ENCODE peak calls at places on chromosomes 7 and 10, in seven cellular contexts. X, G, Z, J, E, N and I are unnamed samples.

GRCh38 chr7:20846791-20847190 is 60.1 kb upstream of the SP8 start:
- DNase-seq in X (no peak), G (no peak), Z (no peak), J (no peak), E (no peak), N (no peak), I (no peak)

GRCh38 chr10:131573256-131574215 is 262.0 kb upstream of the TCERG1L start:
- DNase-seq in X (no peak), G (no peak), Z (no peak), J (no peak), E (no peak), N (no peak), I (no peak)

GRCh38 chr7:128763541-128763940 is 12.1 kb downstream of the OPN1SW start:
- DNase-seq in X (no peak), G (peak), Z (no peak), J (no peak), E (no peak), N (no peak), I (no peak)

GRCh38 chr7:156121956-156122355 is 309.7 kb upstream of the SHH start:
- DNase-seq in X (no peak), G (no peak), Z (no peak), J (no peak), E (no peak), N (no peak), I (no peak)

GRCh38 chr10:48224979-48225560 is 49.4 kb downstream of the FRMPD2 start:
- DNase-seq in X (no peak), G (peak), Z (no peak), J (no peak), E (no peak), N (no peak), I (no peak)

GRCh38 chr7:88095-88926 is 104.1 kb upstream of the FAM20C start:
- DNase-seq in X (no peak), G (no peak), Z (no peak), J (no peak), E (peak), N (no peak), I (no peak)

GRCh38 chr7:47392241-47392759 is 189.6 kb downstream of the TNS3 start:
- DNase-seq in X (no peak), G (peak), Z (peak), J (no peak), E (no peak), N (peak), I (no peak)

GRCh38 chr7:70583965-70584883 is 547.7 kb upstream of the GALNT17 start:
- DNase-seq in X (no peak), G (no peak), Z (no peak), J (no peak), E (no peak), N (no peak), I (no peak)

GRCh38 chr7:149871576-149871975 is 2.2 kb upstream of the ATP6V0E2 start:
- DNase-seq in X (no peak), G (no peak), Z (no peak), J (no peak), E (no peak), N (no peak), I (no peak)

GRCh38 chr7:1431226-1431625 is 28.0 kb downstream of the MICALL2 start:
- DNase-seq in X (no peak), G (no peak), Z (no peak), J (no peak), E (no peak), N (no peak), I (no peak)

GRCh38 chr10:60343254-60343653 is 46.4 kb downstream of the ANK3 start:
- DNase-seq in X (no peak), G (no peak), Z (no peak), J (no peak), E (no peak), N (no peak), I (no peak)

GRCh38 chr7:17941171-17941490 is 837 bp upstream of the SNX13 start:
- DNase-seq in X (peak), G (no peak), Z (no peak), J (peak), E (no peak), N (no peak), I (no peak)

GRCh38 chr7:17939670-17940301 is 508 bp downstream of the SNX13 start:
- DNase-seq in X (peak), G (peak), Z (no peak), J (peak), E (peak), N (no peak), I (peak)

GRCh38 chr7:17942231-17942630 is 1.9 kb upstream of the SNX13 start:
- DNase-seq in X (no peak), G (no peak), Z (no peak), J (no peak), E (no peak), N (no peak), I (no peak)

GRCh38 chr7:17939111-17939669 is 1.1 kb downstream of the SNX13 start:
- DNase-seq in X (peak), G (peak), Z (no peak), J (peak), E (no peak), N (no peak), I (no peak)

GRCh38 chr7:17940302-17941170 is at the start of gene SNX13:
- DNase-seq in X (peak), G (peak), Z (peak), J (peak), E (peak), N (peak), I (peak)
- TF ChIP-seq CTCF in X (peak), G (peak), Z (peak), J (peak), E (no peak), N (peak), I (no peak)

DNA sequence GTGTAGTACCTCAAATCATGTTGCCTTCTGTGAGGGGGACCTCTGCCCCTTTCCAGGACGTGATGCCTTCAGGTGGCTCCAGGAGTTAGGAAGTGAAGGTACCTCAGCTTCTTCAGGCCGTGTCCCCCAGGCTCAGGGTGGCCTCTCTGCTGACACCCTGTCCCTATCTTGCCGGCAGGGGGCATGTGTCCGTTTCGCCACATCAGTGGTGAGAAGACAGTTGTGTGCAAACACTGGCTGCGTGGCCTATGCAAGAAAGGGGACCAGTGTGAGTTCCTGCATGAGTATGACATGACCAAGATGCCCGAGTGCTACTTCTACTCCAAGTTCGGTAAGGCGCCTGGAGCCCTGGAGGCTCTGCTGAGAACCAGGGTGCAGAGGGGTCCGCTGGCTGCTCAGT is 9.2 kb downstream of the CPSF4 start:
- DNase-seq in X (no peak), G (no peak), Z (no peak), J (peak), E (peak), N (no peak), I (no peak)
- TF ChIP-seq CTCF in X (peak), G (peak), Z (no peak), J (peak), E (no peak), N (no peak), I (no peak)

GRCh38 chr10:9339702-9340101 is 1285.2 kb downstream of the GATA3 start:
- DNase-seq in X (no peak), G (no peak), Z (no peak), J (no peak), E (no peak), N (no peak), I (no peak)

DNA sequence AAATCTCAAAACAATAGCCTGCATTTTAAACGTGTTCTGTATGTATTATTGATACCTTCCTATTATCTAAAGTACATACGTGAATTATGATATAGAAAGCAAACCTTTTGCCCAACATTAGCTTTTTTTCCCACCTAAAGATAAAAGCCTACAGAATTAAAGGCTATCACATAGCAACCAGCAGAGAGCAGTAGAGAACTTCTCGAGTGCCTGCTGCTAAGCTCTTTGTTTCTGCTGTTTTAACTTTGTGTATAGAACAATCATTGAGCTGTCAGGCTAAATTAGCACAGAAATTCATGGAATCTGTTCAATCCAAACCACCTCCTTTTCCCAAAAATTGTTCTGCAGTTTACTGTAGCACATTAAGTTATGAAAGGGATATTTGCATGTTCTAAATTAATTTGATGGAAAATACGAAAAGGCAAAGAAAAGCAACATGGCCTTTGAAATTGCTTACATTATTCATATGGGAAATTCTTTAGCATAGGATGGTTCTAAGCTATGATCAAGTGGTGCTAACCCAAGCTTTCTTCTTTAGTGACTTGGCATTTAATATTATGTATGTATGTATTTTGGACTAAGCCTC is 1288.5 kb downstream of the GATA3 start:
- DNase-seq in X (peak), G (peak), Z (peak), J (no peak), E (no peak), N (peak), I (no peak)
- TF ChIP-seq CTCF in X (peak), G (peak), Z (peak), J (peak), E (peak), N (peak), I (peak)

GRCh38 chr10:3085785-3086567 is 18.6 kb downstream of the PFKP start:
- DNase-seq in X (no peak), G (no peak), Z (no peak), J (no peak), E (no peak), N (no peak), I (no peak)
- TF ChIP-seq CTCF in X (no peak), G (no peak), Z (no peak), J (no peak), E (no peak), N (no peak), I (no peak)

DNA sequence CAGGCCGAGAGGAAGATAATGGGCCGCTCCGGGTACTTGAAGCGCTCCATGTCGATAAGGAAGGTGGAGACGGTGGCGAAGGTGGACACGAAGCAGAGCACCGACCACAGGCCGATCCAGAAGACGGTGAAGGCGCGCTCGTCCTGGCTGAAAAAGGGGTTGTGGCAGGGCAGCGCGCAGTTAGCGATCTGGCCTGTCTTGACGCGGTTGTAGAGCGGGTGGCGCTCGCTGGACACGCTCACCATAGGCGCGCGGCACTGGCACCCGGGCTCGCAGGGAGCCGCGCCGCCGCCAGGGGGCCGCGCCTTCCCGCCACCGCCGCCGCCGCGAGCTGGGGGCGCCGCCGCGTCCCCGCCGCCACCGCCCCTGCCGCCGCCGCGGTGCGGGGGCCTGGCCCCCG is 1.6 kb downstream of the FZD8 start:
- DNase-seq in X (peak), G (peak), Z (peak), J (peak), E (peak), N (no peak), I (peak)
- TF ChIP-seq CTCF in X (peak), G (peak), Z (peak), J (peak), E (no peak), N (peak), I (peak)

GRCh38 chr7:121101083-121101482 is 112.6 kb downstream of the CPED1 start:
- DNase-seq in X (no peak), G (no peak), Z (no peak), J (no peak), E (no peak), N (no peak), I (no peak)

GRCh38 chr7:121097577-121097976 is 109.1 kb downstream of the CPED1 start:
- DNase-seq in X (no peak), G (no peak), Z (no peak), J (no peak), E (no peak), N (no peak), I (no peak)

GRCh38 chr7:121101621-121102020 is 113.1 kb downstream of the CPED1 start:
- DNase-seq in X (no peak), G (no peak), Z (no peak), J (no peak), E (no peak), N (no peak), I (no peak)

GRCh38 chr7:121102619-121103018 is 114.1 kb downstream of the CPED1 start:
- DNase-seq in X (peak), G (no peak), Z (no peak), J (no peak), E (no peak), N (no peak), I (no peak)

DNA sequence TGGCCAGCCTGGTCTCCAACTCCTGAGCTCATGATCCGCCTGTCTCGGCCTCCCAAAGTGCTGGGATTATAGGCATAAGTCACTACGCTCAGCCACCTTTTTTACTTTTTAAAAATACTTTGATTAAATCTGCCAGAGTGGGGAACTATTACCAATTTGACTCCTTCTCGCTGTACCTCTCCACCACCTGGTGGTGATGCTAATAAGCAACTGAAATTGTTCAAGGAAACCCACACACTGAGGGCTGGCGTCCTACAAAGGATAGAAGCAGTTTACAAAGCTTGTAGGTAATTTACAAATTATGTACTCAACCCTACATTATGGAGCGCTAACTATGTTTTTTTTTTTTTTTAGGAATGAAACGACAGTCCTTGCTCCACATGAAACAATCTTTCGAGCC is 111.1 kb downstream of the CPED1 start:
- DNase-seq in X (no peak), G (no peak), Z (no peak), J (no peak), E (no peak), N (no peak), I (no peak)
- TF ChIP-seq CTCF in X (no peak), G (peak), Z (peak), J (no peak), E (peak), N (peak), I (no peak)

GRCh38 chr10:103854265-103854686 is 1.1 kb downstream of the SH3PXD2A start:
- DNase-seq in X (no peak), G (peak), Z (no peak), J (no peak), E (peak), N (no peak), I (peak)
- TF ChIP-seq CTCF in X (no peak), G (peak), Z (peak), J (no peak), E (no peak), N (no peak), I (no peak)

DNA sequence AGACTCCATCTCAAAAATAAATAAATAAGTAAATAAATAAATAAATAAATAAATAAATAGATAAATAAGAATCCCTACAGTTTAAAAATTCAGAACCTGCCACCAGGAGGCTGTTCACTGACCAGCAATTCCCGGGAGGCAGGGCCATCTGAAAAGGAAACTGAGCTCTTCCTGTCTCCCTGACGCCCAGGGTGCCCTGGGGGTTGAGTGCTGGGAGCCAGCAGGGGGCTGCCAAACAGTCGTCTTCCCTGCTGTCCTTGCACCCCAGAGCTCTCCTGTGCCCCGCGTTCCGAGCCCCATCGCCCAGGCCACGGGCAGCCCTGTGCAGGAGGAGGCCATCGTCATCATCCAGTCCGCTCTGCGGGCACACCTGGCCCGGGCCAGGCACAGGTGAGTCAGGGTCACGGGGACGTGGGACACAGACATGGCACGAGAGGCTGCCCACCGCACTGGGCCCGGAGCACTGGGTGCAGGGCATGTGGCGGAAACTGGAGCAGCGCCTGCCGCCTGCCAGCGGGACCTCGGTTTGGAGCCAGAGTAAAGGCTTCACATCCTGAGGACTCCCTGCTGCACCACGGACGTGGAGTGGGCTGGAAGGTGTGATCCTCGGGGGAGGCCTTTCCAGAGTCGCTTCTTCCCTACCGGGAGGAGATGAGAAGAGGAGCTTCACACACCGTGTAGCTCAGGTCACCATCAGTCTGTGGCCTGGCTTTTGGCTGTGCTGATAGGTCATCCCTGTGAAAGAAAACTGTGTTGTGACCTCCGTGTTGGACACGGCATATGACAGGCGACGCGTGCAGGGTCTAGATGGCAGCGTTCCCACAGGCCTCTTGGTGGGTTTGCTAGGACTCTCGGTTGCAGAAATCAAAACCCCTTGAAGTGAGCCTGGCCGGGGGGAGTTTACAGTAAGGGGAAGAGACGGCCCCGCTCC is 25.9 kb upstream of the TTYH3 start:
- DNase-seq in X (no peak), G (no peak), Z (no peak), J (no peak), E (no peak), N (no peak), I (no peak)
- TF ChIP-seq CTCF in X (no peak), G (no peak), Z (no peak), J (no peak), E (peak), N (no peak), I (no peak)

DNA sequence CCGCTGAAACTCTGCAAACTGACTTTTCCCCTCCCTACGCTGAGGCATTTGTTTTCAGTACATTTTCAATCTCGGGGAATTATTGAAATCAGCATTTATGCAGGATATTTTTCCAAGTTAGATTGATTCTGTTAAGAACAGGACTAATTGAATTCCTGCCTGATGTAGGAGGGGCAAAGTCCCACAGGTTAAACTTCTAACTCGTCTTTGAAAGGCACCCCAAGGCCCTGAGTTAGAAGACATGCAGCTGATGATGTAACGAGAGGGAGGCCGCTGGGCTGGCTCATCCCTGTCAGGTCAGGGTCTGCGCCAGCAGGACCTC is 253.1 kb downstream of the CELF2 start:
- DNase-seq in X (no peak), G (no peak), Z (no peak), J (no peak), E (no peak), N (no peak), I (no peak)
- TF ChIP-seq CTCF in X (no peak), G (no peak), Z (no peak), J (peak), E (no peak), N (no peak), I (peak)